ENCODE peak calls at places on chromosomes 5 and 9, in five cellular contexts. One of them, this sample, is unnamed.

GRCh38 chr5:90982576-90982975 is 400.5 kb downstream of the ARRDC3 start:
- DNase-seq in NT2/D1: no peak
- DNase-seq in H1: no peak
- DNase-seq in HepG2: no peak
- DNase-seq in GM12878: no peak
- DNase-seq in this sample: no peak

GRCh38 chr9:37913480-37914153 is 9.7 kb upstream of the SLC25A51 start:
- DNase-seq in H1: peak
- DNase-seq in HepG2: peak
- DNase-seq in GM12878: peak
- DNase-seq in NT2/D1: peak
- DNase-seq in this sample: peak

GRCh38 chr5:126062471-126062870 is 360.7 kb upstream of the GRAMD2B start:
- DNase-seq in GM12878: no peak
- DNase-seq in NT2/D1: no peak
- DNase-seq in H1: no peak
- DNase-seq in HepG2: no peak
- DNase-seq in this sample: no peak

GRCh38 chr5:151082976-151083651 is 2.3 kb upstream of the TNIP1 start:
- DNase-seq in NT2/D1: no peak
- DNase-seq in HepG2: no peak
- DNase-seq in GM12878: no peak
- DNase-seq in H1: no peak
- DNase-seq in this sample: no peak

GRCh38 chr5:135040331-135041144 is 6.5 kb upstream of the PITX1 start:
- DNase-seq in HepG2: no peak
- DNase-seq in H1: no peak
- DNase-seq in GM12878: no peak
- DNase-seq in NT2/D1: no peak
- DNase-seq in this sample: no peak

GRCh38 chr5:39970117-39970798 is 545.5 kb upstream of the DAB2 start:
- DNase-seq in H1: no peak
- DNase-seq in HepG2: no peak
- DNase-seq in GM12878: no peak
- DNase-seq in NT2/D1: no peak
- DNase-seq in this sample: no peak

GRCh38 chr5:81825237-81825636 is 74.3 kb upstream of the SSBP2 start:
- DNase-seq in H1: no peak
- DNase-seq in NT2/D1: no peak
- DNase-seq in HepG2: no peak
- DNase-seq in GM12878: no peak
- DNase-seq in this sample: no peak

GRCh38 chr9:7216004-7216821 is 458.4 kb downstream of the KDM4C start:
- DNase-seq in H1: no peak
- DNase-seq in NT2/D1: no peak
- DNase-seq in GM12878: no peak
- DNase-seq in HepG2: peak
- DNase-seq in this sample: no peak

GRCh38 chr5:16428359-16428758 is 37.2 kb downstream of the ZNF622 start:
- DNase-seq in HepG2: no peak
- DNase-seq in GM12878: no peak
- DNase-seq in H1: no peak
- DNase-seq in NT2/D1: no peak
- DNase-seq in this sample: no peak

GRCh38 chr5:14107536-14107935 is 35.6 kb upstream of the TRIO start:
- DNase-seq in NT2/D1: no peak
- DNase-seq in GM12878: no peak
- DNase-seq in HepG2: no peak
- DNase-seq in H1: no peak
- DNase-seq in this sample: no peak

GRCh38 chr9:129285979-129286772 is 108.1 kb upstream of the IER5L start:
- DNase-seq in GM12878: no peak
- DNase-seq in NT2/D1: no peak
- DNase-seq in HepG2: no peak
- DNase-seq in H1: no peak
- DNase-seq in this sample: no peak

GRCh38 chr5:15203376-15203775 is 296.6 kb upstream of the FBXL7 start:
- DNase-seq in GM12878: no peak
- DNase-seq in H1: no peak
- DNase-seq in HepG2: no peak
- DNase-seq in NT2/D1: no peak
- DNase-seq in this sample: no peak

GRCh38 chr9:132032584-132032945 is 47.1 kb downstream of the MED27 start:
- DNase-seq in NT2/D1: no peak
- DNase-seq in HepG2: no peak
- DNase-seq in GM12878: no peak
- DNase-seq in H1: no peak
- DNase-seq in this sample: no peak

GRCh38 chr5:124948062-124948753 is 201.8 kb upstream of the ZNF608 start:
- DNase-seq in H1: no peak
- DNase-seq in HepG2: no peak
- DNase-seq in GM12878: no peak
- DNase-seq in NT2/D1: no peak
- DNase-seq in this sample: no peak

GRCh38 chr5:68068204-68068603 is 147.4 kb upstream of the PIK3R1 start:
- DNase-seq in GM12878: no peak
- DNase-seq in HepG2: no peak
- DNase-seq in H1: no peak
- DNase-seq in NT2/D1: no peak
- DNase-seq in this sample: no peak

GRCh38 chr9:73199886-73200285 is 48.2 kb downstream of the ANXA1 start:
- DNase-seq in HepG2: peak
- DNase-seq in H1: no peak
- DNase-seq in GM12878: no peak
- DNase-seq in NT2/D1: no peak
- DNase-seq in this sample: peak
- TF ChIP-seq SUZ12 in HepG2: no peak
- TF ChIP-seq SUZ12 in H1: no peak
- TF ChIP-seq SUZ12 in GM12878: no peak
- TF ChIP-seq SUZ12 in NT2/D1: no peak
- TF ChIP-seq SUZ12 in this sample: no peak

DNA sequence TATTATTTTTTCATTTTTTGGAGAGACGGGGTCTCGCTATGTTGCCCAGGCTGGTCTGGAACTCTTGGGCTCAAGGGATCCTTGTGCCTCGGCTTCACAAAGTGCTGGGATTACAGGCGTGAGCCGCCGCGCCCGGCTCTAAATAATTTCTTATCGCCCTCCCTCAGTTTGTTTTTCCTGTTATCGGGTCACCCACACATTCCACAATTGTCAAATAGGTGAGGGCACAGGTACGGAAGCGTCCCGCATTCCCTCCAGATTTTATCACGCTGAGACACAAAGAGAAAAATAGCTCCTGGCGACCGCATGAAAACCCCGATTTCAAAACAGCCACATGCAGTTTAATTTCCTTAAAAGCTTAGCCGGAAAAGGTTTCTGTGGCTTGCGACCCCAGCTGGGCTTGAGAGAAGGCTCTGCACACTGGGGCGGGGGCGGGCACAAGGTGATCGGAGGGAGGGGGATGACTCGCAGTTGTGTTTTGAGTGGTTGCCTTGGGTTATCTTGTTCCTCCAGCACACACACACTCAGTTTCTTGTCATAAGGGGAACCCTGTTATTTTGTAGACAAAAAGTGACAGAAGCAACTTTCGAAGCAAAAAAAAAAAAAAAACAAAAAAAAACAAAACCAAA is 720 bp upstream of the IQGAP2 start:
- DNase-seq in HepG2: peak
- DNase-seq in GM12878: peak
- DNase-seq in H1: no peak
- DNase-seq in NT2/D1: no peak
- DNase-seq in this sample: peak
- TF ChIP-seq SUZ12 in HepG2: no peak
- TF ChIP-seq SUZ12 in GM12878: no peak
- TF ChIP-seq SUZ12 in H1: no peak
- TF ChIP-seq SUZ12 in NT2/D1: no peak
- TF ChIP-seq SUZ12 in this sample: no peak

GRCh38 chr9:35446012-35446411 is 43.9 kb upstream of the RUSC2 start:
- DNase-seq in NT2/D1: no peak
- DNase-seq in HepG2: no peak
- DNase-seq in H1: no peak
- DNase-seq in GM12878: no peak
- DNase-seq in this sample: no peak
- TF ChIP-seq SUZ12 in NT2/D1: no peak
- TF ChIP-seq SUZ12 in HepG2: no peak
- TF ChIP-seq SUZ12 in H1: no peak
- TF ChIP-seq SUZ12 in GM12878: no peak
- TF ChIP-seq SUZ12 in this sample: no peak

GRCh38 chr5:127696688-127697087 is 6.5 kb upstream of the CCDC192 start:
- DNase-seq in H1: no peak
- DNase-seq in NT2/D1: no peak
- DNase-seq in HepG2: no peak
- DNase-seq in GM12878: no peak
- DNase-seq in this sample: no peak
- TF ChIP-seq SUZ12 in H1: no peak
- TF ChIP-seq SUZ12 in NT2/D1: no peak
- TF ChIP-seq SUZ12 in HepG2: no peak
- TF ChIP-seq SUZ12 in GM12878: no peak
- TF ChIP-seq SUZ12 in this sample: no peak

GRCh38 chr9:124399999-124400940 is 15.0 kb downstream of the PSMB7 start:
- DNase-seq in H1: no peak
- DNase-seq in HepG2: no peak
- DNase-seq in GM12878: no peak
- DNase-seq in NT2/D1: no peak
- DNase-seq in this sample: no peak

GRCh38 chr9:124398191-124398590 is 17.1 kb downstream of the PSMB7 start:
- DNase-seq in H1: no peak
- DNase-seq in GM12878: no peak
- DNase-seq in HepG2: no peak
- DNase-seq in NT2/D1: no peak
- DNase-seq in this sample: no peak

GRCh38 chr9:124399323-124399962 is 15.8 kb downstream of the PSMB7 start:
- DNase-seq in NT2/D1: no peak
- DNase-seq in GM12878: no peak
- DNase-seq in H1: no peak
- DNase-seq in HepG2: no peak
- DNase-seq in this sample: no peak

GRCh38 chr9:124403246-124403645 is 12.0 kb downstream of the PSMB7 start:
- DNase-seq in GM12878: no peak
- DNase-seq in NT2/D1: no peak
- DNase-seq in H1: no peak
- DNase-seq in HepG2: no peak
- DNase-seq in this sample: no peak
- TF ChIP-seq SUZ12 in GM12878: no peak
- TF ChIP-seq SUZ12 in NT2/D1: no peak
- TF ChIP-seq SUZ12 in H1: no peak
- TF ChIP-seq SUZ12 in HepG2: no peak
- TF ChIP-seq SUZ12 in this sample: no peak

GRCh38 chr9:108041551-108041950 is 552.0 kb upstream of the KLF4 start:
- DNase-seq in NT2/D1: no peak
- DNase-seq in GM12878: no peak
- DNase-seq in H1: no peak
- DNase-seq in HepG2: no peak
- DNase-seq in this sample: no peak

GRCh38 chr9:108039012-108039411 is 549.4 kb upstream of the KLF4 start:
- DNase-seq in H1: no peak
- DNase-seq in HepG2: no peak
- DNase-seq in NT2/D1: no peak
- DNase-seq in GM12878: no peak
- DNase-seq in this sample: no peak

GRCh38 chr9:108043585-108043984 is 554.0 kb upstream of the KLF4 start:
- DNase-seq in NT2/D1: no peak
- DNase-seq in H1: no peak
- DNase-seq in GM12878: no peak
- DNase-seq in HepG2: no peak
- DNase-seq in this sample: no peak

GRCh38 chr9:108039491-108039890 is 549.9 kb upstream of the KLF4 start:
- DNase-seq in HepG2: no peak
- DNase-seq in GM12878: no peak
- DNase-seq in NT2/D1: no peak
- DNase-seq in H1: no peak
- DNase-seq in this sample: no peak

DNA sequence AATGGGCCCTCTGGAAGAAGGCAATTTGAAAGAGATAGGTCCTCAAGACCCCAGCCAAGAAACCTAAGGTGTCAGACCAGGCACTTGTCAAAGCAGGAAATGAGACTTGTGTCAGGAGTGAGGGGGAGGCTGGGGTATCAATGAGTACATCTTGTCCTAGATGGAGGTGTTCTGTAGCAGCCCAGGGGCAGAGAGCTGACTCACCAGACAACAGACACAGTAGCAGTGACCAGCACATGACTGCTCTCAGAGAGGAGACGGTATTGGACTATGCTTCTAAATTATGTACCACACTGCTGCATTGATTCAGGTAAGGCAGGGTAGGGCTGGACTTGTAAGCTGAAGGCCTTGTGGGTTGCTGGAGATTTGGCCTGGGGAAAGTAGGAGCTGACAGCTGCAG is 551.2 kb upstream of the KLF4 start:
- DNase-seq in H1: no peak
- DNase-seq in HepG2: no peak
- DNase-seq in NT2/D1: no peak
- DNase-seq in GM12878: no peak
- DNase-seq in this sample: no peak
- TF ChIP-seq SUZ12 in H1: no peak
- TF ChIP-seq SUZ12 in HepG2: no peak
- TF ChIP-seq SUZ12 in NT2/D1: no peak
- TF ChIP-seq SUZ12 in GM12878: no peak
- TF ChIP-seq SUZ12 in this sample: no peak

DNA sequence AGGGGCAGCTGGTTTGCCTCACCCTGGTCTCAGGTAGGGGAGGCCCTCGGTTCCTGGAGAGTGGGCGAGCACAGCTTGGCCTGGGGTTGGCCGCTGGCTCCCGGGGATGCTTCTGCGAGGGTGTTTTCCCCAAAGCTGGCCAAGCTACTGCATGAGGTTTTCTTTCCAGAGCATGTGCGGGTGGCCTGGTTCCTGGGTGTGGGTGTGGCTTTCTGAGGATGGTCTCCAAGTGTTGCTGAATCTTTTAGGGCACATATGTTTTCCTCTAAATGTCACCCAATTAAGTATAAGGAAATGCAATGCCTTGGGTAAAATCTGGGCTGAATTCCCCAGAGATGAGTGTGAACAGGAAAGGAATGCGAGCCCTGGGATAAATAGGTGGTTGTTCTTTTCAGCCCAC is 115.8 kb upstream of the ICE1 start:
- DNase-seq in NT2/D1: no peak
- DNase-seq in HepG2: no peak
- DNase-seq in GM12878: no peak
- DNase-seq in H1: no peak
- DNase-seq in this sample: no peak
- TF ChIP-seq SUZ12 in NT2/D1: no peak
- TF ChIP-seq SUZ12 in HepG2: no peak
- TF ChIP-seq SUZ12 in GM12878: no peak
- TF ChIP-seq SUZ12 in H1: no peak
- TF ChIP-seq SUZ12 in this sample: no peak

This sample was measured in HEK293T.